ENCODE peak calls at places on chromosome 3, in seven cellular contexts. O, S, E, K, T, Y and M are unnamed samples.

GRCh38 chr3:197023241-197023997 is 6.2 kb downstream of the MELTF start:
- DNase-seq in Y (no peak), O (peak), E (no peak), K (peak), T (peak), S (no peak), M (no peak)

GRCh38 chr3:123652346-123652984 is 67.6 kb upstream of the HACD2 start:
- DNase-seq in E (peak), S (peak), O (peak), T (peak), Y (peak), K (peak), M (no peak)

GRCh38 chr3:101574388-101575156 is 592 bp downstream of the PCNP start:
- DNase-seq in S (peak), E (peak), K (no peak), O (peak), T (peak), Y (peak), M (no peak)

GRCh38 chr3:23128655-23129054 is 74.5 kb upstream of the UBE2E2 start:
- DNase-seq in E (no peak), Y (no peak), S (no peak), O (no peak), T (no peak), K (no peak), M (no peak)

GRCh38 chr3:105238367-105238766 is 128.3 kb upstream of the ALCAM start:
- DNase-seq in E (no peak), Y (no peak), S (no peak), K (no peak), T (no peak), O (no peak), M (no peak)

GRCh38 chr3:195224980-195225580 is 45.9 kb downstream of the XXYLT1 start:
- DNase-seq in Y (no peak), S (no peak), E (no peak), T (peak), O (no peak), K (no peak), M (peak)

GRCh38 chr3:87706176-87706575 is 352.6 kb downstream of the CGGBP1 start:
- DNase-seq in T (no peak), E (no peak), K (no peak), Y (no peak), S (no peak), O (no peak), M (no peak)

GRCh38 chr3:13826672-13827071 is 53.2 kb downstream of the WNT7A start:
- DNase-seq in T (no peak), K (no peak), E (no peak), O (no peak), Y (no peak), S (no peak), M (no peak)

GRCh38 chr3:196518999-196519737 is 4.0 kb upstream of the SMCO1 start:
- DNase-seq in Y (peak), T (peak), K (no peak), E (peak), S (peak), O (no peak), M (peak)

GRCh38 chr3:48423241-48423882 is 6.5 kb downstream of the PLXNB1 start:
- DNase-seq in S (no peak), Y (no peak), K (no peak), T (no peak), E (no peak), O (no peak), M (no peak)

GRCh38 chr3:48423883-48424695 is 5.8 kb downstream of the PLXNB1 start:
- DNase-seq in T (no peak), S (no peak), K (no peak), Y (no peak), O (no peak), E (no peak), M (no peak)

GRCh38 chr3:48422691-48423090 is 7.2 kb downstream of the PLXNB1 start:
- DNase-seq in O (no peak), E (no peak), Y (no peak), K (no peak), T (no peak), S (no peak), M (no peak)

GRCh38 chr3:48420561-48420960 is 9.3 kb downstream of the PLXNB1 start:
- DNase-seq in K (no peak), S (no peak), O (no peak), T (no peak), E (no peak), Y (no peak), M (no peak)

DNA sequence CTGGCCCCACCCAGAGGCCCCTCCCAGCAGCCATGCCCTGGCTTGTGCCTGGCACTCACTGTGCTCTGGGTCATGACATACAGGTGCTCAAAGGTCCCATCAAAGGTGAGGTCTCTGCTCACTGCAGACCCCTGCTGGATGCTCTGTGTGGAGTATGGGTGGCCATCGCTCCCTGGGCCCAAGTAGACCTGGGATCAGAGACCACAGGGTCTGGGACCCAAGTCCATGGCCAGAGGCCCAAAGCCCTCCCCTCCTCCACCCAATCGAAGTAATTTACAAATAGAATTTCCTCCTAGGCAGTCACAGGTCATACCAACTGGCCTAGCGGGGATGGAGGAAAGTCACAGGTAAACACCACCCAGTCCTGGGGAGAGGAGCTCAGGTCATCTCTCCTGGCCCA is 7.6 kb downstream of the PLXNB1 start:
- DNase-seq in E (no peak), Y (no peak), S (no peak), O (no peak), K (no peak), T (no peak), M (no peak)
- TF ChIP-seq CTCF in E (peak), Y (no peak), S (no peak), O (no peak), K (no peak), T (no peak), M (no peak)

GRCh38 chr3:143831208-143831607 is 17.1 kb downstream of the SLC9A9 start:
- DNase-seq in Y (no peak), E (no peak), O (no peak), T (no peak), K (no peak), S (no peak), M (no peak)
- TF ChIP-seq CTCF in Y (no peak), E (no peak), O (no peak), T (no peak), K (no peak), S (no peak), M (no peak)

DNA sequence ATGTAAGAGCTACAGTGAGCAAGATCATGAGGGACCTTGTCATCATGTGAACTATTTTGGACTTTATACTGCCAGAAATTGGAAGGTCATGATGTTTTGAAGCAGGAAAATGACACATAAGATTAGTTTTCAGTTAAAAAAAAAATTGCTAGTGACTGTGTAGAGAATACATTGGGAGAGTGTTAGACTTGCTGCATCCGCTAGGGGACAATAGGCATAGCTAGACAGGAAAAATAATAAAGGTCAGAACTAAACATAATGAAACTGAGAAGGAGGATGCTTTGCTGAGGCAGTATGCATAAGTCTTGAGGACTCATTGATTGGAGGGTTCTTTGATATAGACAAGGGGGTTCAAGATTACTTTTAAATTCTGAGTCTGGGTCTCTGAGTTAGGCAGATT is 275.8 kb upstream of the KCNH8 start:
- DNase-seq in T (no peak), K (no peak), S (no peak), Y (no peak), E (no peak), O (no peak), M (no peak)
- TF ChIP-seq CTCF in T (no peak), K (no peak), S (no peak), Y (peak), E (no peak), O (no peak), M (no peak)

GRCh38 chr3:160804762-160805161 is 48.7 kb downstream of the PPM1L start:
- DNase-seq in O (no peak), Y (no peak), K (no peak), T (peak), S (no peak), E (no peak), M (no peak)
- TF ChIP-seq CTCF in O (no peak), Y (no peak), K (no peak), T (no peak), S (no peak), E (no peak), M (no peak)

GRCh38 chr3:177484206-177484605 is 286.9 kb upstream of the TBL1XR1 start:
- DNase-seq in K (no peak), E (no peak), Y (no peak), T (no peak), O (no peak), S (no peak), M (no peak)

GRCh38 chr3:177482048-177482741 is 284.9 kb upstream of the TBL1XR1 start:
- DNase-seq in Y (no peak), E (no peak), S (no peak), T (no peak), K (no peak), O (no peak), M (no peak)

GRCh38 chr3:177484926-177485325 is 287.6 kb upstream of the TBL1XR1 start:
- DNase-seq in T (no peak), K (no peak), Y (no peak), S (no peak), O (no peak), E (no peak), M (no peak)

GRCh38 chr3:177481329-177481728 is 284.0 kb upstream of the TBL1XR1 start:
- DNase-seq in O (no peak), T (no peak), E (no peak), S (no peak), K (no peak), Y (no peak), M (no peak)

DNA sequence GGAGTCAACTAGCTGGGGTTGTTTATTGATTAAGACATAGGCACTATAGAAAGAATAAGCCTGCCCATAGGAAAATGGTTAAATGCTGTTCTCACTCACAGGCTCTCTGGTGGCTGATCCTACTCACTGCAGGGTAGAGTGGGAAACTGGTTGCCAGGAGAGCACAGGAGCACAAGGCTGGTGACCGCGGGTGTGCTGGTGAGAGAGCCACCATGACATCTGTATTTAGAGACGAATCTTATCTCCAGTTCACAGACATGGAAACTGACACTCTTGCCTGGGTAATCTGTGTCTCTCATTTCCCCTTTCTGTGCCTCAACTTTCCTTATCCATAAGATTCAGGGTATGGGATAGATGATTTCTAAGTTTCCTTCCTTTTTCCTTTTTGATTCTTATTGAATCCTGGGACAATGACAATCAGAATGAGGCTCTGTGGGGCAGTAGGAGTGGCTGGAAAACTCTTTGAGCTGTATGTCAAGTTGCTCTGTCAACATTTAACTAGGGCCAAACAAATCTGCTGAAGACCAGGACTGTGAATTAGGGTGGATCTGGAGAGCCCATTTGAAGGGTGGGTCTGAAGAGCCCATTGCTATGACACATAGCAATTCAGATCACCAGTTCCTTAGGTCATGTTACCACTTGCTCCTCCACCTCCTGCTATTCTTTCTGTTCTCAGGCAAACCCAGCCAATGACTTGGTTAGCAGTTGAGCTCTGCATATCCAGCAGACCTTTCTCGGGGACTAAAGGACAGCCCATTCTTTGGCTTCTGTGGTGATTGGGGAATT is 286.1 kb upstream of the TBL1XR1 start:
- DNase-seq in Y (no peak), K (no peak), E (peak), T (no peak), O (no peak), S (no peak), M (no peak)
- TF ChIP-seq CTCF in Y (peak), K (peak), E (peak), T (no peak), O (no peak), S (peak), M (no peak)